ENCODE peak calls at places on chromosomes 2 and 18, in four cellular contexts. F, R, T and S are unnamed samples.

GRCh38 chr2:178241852-178242551 is 47.7 kb downstream of the OSBPL6 start:
- DNase-seq in F (peak), R (peak), T (peak), S (peak)

GRCh38 chr2:180699657-180700361 is 280.6 kb upstream of the UBE2E3 start:
- DNase-seq in F (no peak), R (no peak), T (no peak), S (no peak)

GRCh38 chr18:13513015-13513414 is 213.3 kb downstream of the FAM210A start:
- DNase-seq in F (no peak), R (no peak), T (no peak), S (peak)

GRCh38 chr2:98598781-98599428 is 9.4 kb downstream of the COA5 start:
- DNase-seq in F (no peak), R (no peak), T (peak), S (no peak)

GRCh38 chr2:31446848-31447247 is 32.3 kb upstream of the XDH start:
- DNase-seq in F (peak), R (no peak), T (peak), S (no peak)

GRCh38 chr2:120863661-120864320 is 128.1 kb downstream of the GLI2 start:
- DNase-seq in F (no peak), R (peak), T (peak), S (no peak)

GRCh38 chr2:10926191-10926830 is 14.6 kb downstream of the KCNF1 start:
- DNase-seq in F (no peak), R (no peak), T (no peak), S (no peak)

GRCh38 chr2:54876764-54877163 is 153.3 kb downstream of the EML6 start:
- DNase-seq in F (no peak), R (no peak), T (peak), S (no peak)

GRCh38 chr2:232838406-232838874 is 31.6 kb upstream of the SNORC start:
- DNase-seq in F (no peak), R (no peak), T (peak), S (no peak)

GRCh38 chr2:82007051-82007664 is 1702.6 kb upstream of the LRRTM1 start:
- DNase-seq in F (no peak), R (no peak), T (no peak), S (no peak)

GRCh38 chr18:76975577-76976110 is 153.3 kb downstream of the ZNF236 start:
- DNase-seq in F (no peak), R (no peak), T (no peak), S (no peak)

GRCh38 chr18:76972241-76972640 is 149.9 kb downstream of the ZNF236 start:
- DNase-seq in F (no peak), R (no peak), T (no peak), S (no peak)

GRCh38 chr18:76973512-76974302 is 151.3 kb downstream of the ZNF236 start:
- DNase-seq in F (no peak), R (no peak), T (no peak), S (no peak)

GRCh38 chr18:76972838-76973237 is 150.5 kb downstream of the ZNF236 start:
- DNase-seq in F (no peak), R (no peak), T (peak), S (no peak)

GRCh38 chr18:76974345-76974744 is 152.0 kb downstream of the ZNF236 start:
- DNase-seq in F (no peak), R (no peak), T (no peak), S (no peak)
- H3K4me3 ChIP-seq in F (no peak), R (no peak), T (no peak), S (no peak)

GRCh38 chr2:207459990-207460757 is 69.6 kb upstream of the CREB1 start:
- DNase-seq in F (no peak), R (no peak), T (no peak), S (no peak)

GRCh38 chr2:207463996-207464395 is 65.8 kb upstream of the CREB1 start:
- DNase-seq in F (no peak), R (no peak), T (no peak), S (no peak)

GRCh38 chr2:207463433-207463832 is 66.3 kb upstream of the CREB1 start:
- DNase-seq in F (no peak), R (no peak), T (no peak), S (no peak)

DNA sequence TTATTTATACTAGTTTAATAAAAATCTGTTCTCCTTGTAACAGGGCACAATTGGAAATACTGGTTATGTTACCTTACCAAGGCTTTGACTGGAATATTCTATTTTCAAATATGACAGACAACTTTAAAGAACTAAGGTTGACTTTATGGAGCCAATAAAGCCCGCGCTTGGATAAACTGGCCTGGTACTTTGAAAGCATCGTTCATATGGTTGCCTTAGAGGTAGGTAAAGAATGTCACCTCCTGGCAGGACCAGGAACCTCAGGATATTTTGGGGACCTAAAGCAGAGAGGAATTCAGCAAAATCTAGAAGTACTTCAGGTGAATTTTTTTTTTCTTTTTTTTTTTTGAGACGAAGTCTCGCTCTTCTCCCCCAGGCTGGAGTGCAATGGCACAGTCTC is 71.2 kb upstream of the CREB1 start:
- DNase-seq in F (no peak), R (no peak), T (no peak), S (no peak)
- TF ChIP-seq CTCF in F (no peak), R (no peak), T (peak), S (no peak)

DNA sequence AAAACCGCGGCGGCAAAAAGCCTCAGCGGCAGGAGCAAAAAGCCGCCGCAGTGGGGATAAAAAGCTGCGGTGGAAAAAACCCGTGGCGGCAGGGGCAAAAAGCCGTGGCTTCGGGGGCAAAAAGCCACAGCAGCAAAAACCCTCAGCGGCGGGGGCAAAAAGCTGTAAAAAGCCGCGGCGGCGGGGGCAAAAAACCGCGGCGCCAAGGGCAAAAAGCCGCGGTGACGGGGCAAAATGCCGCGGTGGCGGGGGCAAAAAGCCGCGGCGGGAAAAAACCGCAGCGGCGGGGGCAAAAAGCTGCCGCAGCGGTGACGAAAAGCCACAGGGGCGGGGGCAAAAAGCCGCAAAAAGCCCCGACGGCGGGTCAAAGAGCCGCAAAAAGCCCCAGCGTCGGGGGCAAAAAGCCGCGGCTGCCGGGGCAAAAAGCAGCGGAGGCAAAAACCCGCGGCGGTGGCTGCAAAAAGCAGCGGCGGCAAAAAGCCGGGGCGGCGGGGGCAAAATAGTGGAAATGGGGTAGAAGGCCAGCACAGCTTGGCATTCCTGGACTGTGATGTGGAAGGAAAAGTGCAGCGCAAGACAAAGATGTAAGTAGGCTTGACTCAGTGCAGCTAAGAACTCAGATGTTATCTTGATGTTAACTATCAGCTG is 151.8 kb downstream of the ANKRD30BL start:
- DNase-seq in F (no peak), R (no peak), T (no peak), S (peak)
- H3K4me3 ChIP-seq in F (peak), R (no peak), T (peak), S (peak)

GRCh38 chr2:196468394-196468793 is 171.1 kb upstream of the CCDC150 start:
- DNase-seq in F (no peak), R (no peak), T (peak), S (no peak)
- TF ChIP-seq CTCF in F (no peak), R (no peak), T (peak), S (peak)

GRCh38 chr2:84889332-84889731 is 8.4 kb upstream of the TRABD2A start:
- DNase-seq in F (no peak), R (no peak), T (no peak), S (no peak)
- H3K4me3 ChIP-seq in F (no peak), R (no peak), T (no peak), S (no peak)

DNA sequence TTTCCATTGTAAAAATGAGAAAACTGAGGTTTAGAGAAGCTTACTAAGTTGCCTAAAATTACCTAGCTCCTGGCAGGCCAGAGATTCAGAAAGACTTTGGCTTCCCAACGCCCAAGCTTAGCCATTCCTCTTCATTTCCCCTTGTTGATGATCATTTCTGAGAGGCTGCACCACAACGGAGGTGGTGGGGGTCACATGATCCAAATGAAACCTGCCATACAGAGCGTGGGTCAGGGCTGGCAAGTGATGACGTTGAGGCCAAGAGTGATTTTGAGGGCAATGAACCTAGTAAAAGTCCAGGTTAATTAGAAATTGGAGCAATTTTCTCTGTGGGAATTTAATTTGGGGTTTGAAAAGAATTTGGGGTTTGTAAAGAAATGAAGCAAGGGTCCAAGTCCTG is 109.9 kb downstream of the TMEM182 start:
- DNase-seq in F (no peak), R (no peak), T (no peak), S (no peak)
- TF ChIP-seq CTCF in F (no peak), R (no peak), T (no peak), S (no peak)

GRCh38 chr2:199979398-199979797 is 24.0 kb downstream of the MAIP1 start:
- DNase-seq in F (no peak), R (no peak), T (no peak), S (no peak)
- H3K4me3 ChIP-seq in F (no peak), R (no peak), T (no peak), S (no peak)

GRCh38 chr2:36676364-36676763 is 20.1 kb upstream of the VIT start:
- DNase-seq in F (no peak), R (no peak), T (no peak), S (no peak)

GRCh38 chr2:36677995-36678605 is 18.4 kb upstream of the VIT start:
- DNase-seq in F (no peak), R (no peak), T (peak), S (no peak)

GRCh38 chr2:36680012-36680411 is 16.5 kb upstream of the VIT start:
- DNase-seq in F (no peak), R (no peak), T (no peak), S (no peak)

GRCh38 chr2:36677386-36677785 is 19.1 kb upstream of the VIT start:
- DNase-seq in F (no peak), R (no peak), T (no peak), S (no peak)

DNA sequence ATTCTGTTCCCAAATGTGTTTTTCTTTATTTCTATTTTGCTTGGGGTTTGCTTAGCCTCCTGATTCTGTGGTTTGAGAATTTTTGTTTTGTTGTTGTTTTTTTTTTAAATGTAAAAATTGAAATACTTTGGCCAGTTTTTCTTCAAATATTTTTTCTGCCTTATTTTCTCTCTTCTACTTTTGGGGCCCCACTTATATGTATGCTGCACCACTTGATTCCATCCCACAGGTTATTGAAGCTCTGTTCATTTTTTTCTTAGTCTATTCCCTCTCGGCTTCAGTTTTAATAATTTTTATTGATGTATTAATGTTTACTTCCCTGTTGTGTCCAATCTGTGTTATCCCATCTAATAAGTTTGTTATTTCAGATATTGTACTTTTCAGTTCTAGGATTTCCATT is 17.7 kb upstream of the VIT start:
- DNase-seq in F (no peak), R (no peak), T (no peak), S (no peak)
- TF ChIP-seq CTCF in F (no peak), R (no peak), T (no peak), S (no peak)

DNA sequence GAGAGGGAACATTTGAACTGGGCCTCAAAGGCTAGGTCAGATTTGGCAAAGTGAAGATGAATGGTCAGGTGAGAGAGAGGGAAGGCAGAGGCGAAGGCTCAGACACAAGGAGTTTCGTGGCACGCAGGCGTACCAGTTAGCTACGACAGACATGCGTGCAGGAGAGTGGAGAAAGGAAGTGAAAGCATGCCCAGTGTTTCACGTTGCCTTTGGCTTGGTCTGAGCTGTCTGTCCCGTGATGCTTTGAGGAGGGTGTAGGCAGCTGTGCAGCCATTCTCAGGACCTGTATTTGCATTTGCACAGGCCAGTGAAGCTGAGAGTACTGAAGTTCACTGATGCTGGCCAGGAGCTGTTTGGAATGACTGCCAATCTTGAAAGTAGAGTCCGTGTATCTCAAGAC is 69.5 kb downstream of the HNRNPLL start:
- DNase-seq in F (no peak), R (no peak), T (no peak), S (no peak)
- H3K4me3 ChIP-seq in F (no peak), R (no peak), T (no peak), S (no peak)